ENCODE peak calls at places on chromosomes 7 and 10, in nine cellular contexts. One of them, this sample, is unnamed.

GRCh38 chr10:99235469-99235871 is at the start of gene HPSE2:
- DNase-seq in neural progenitor cell: peak
- DNase-seq in GM10248: peak
- DNase-seq in prostate gland: no peak
- DNase-seq in lower lobe of right lung: no peak
- DNase-seq in PC-3: no peak
- DNase-seq in fibroblast of lung: no peak
- DNase-seq in HFF-Myc: no peak
- DNase-seq in WTC11: no peak
- DNase-seq in this sample: no peak

GRCh38 chr7:123209786-123210185 is 10.0 kb upstream of the SLC13A1 start:
- DNase-seq in neural progenitor cell: no peak
- DNase-seq in GM10248: no peak
- DNase-seq in prostate gland: no peak
- DNase-seq in lower lobe of right lung: no peak
- DNase-seq in PC-3: no peak
- DNase-seq in fibroblast of lung: peak
- DNase-seq in HFF-Myc: no peak
- DNase-seq in WTC11: no peak
- DNase-seq in this sample: no peak

GRCh38 chr10:35420044-35420443 is 83.7 kb downstream of the CCNY start:
- DNase-seq in neural progenitor cell: no peak
- DNase-seq in GM10248: no peak
- DNase-seq in prostate gland: no peak
- DNase-seq in lower lobe of right lung: no peak
- DNase-seq in PC-3: peak
- DNase-seq in fibroblast of lung: peak
- DNase-seq in HFF-Myc: no peak
- DNase-seq in WTC11: no peak
- DNase-seq in this sample: no peak

GRCh38 chr10:129328531-129328930 is 138.5 kb upstream of the MGMT start:
- DNase-seq in neural progenitor cell: no peak
- DNase-seq in GM10248: no peak
- DNase-seq in prostate gland: no peak
- DNase-seq in lower lobe of right lung: no peak
- DNase-seq in PC-3: peak
- DNase-seq in fibroblast of lung: no peak
- DNase-seq in HFF-Myc: no peak
- DNase-seq in WTC11: no peak
- DNase-seq in this sample: no peak

GRCh38 chr10:125201108-125201524 is 40.8 kb upstream of the CTBP2 start:
- DNase-seq in neural progenitor cell: no peak
- DNase-seq in GM10248: peak
- DNase-seq in prostate gland: no peak
- DNase-seq in lower lobe of right lung: no peak
- DNase-seq in PC-3: peak
- DNase-seq in fibroblast of lung: peak
- DNase-seq in HFF-Myc: no peak
- DNase-seq in WTC11: no peak
- DNase-seq in this sample: peak

GRCh38 chr7:140674899-140675701 is 2.4 kb downstream of the ADCK2 start:
- DNase-seq in neural progenitor cell: peak
- DNase-seq in GM10248: no peak
- DNase-seq in prostate gland: no peak
- DNase-seq in lower lobe of right lung: no peak
- DNase-seq in PC-3: peak
- DNase-seq in fibroblast of lung: peak
- DNase-seq in HFF-Myc: peak
- DNase-seq in WTC11: no peak
- DNase-seq in this sample: no peak

GRCh38 chr10:43235070-43235900 is 31.6 kb downstream of the RASGEF1A start:
- DNase-seq in neural progenitor cell: no peak
- DNase-seq in GM10248: no peak
- DNase-seq in prostate gland: no peak
- DNase-seq in lower lobe of right lung: peak
- DNase-seq in PC-3: no peak
- DNase-seq in fibroblast of lung: no peak
- DNase-seq in HFF-Myc: no peak
- DNase-seq in WTC11: peak
- DNase-seq in this sample: no peak

GRCh38 chr7:102146122-102146521 is 140.5 kb upstream of the SH2B2 start:
- DNase-seq in neural progenitor cell: no peak
- DNase-seq in GM10248: no peak
- DNase-seq in prostate gland: no peak
- DNase-seq in lower lobe of right lung: no peak
- DNase-seq in PC-3: no peak
- DNase-seq in fibroblast of lung: no peak
- DNase-seq in HFF-Myc: no peak
- DNase-seq in WTC11: no peak
- DNase-seq in this sample: no peak

GRCh38 chr10:101570764-101571572 is 17.1 kb downstream of the POLL start:
- DNase-seq in neural progenitor cell: no peak
- DNase-seq in GM10248: no peak
- DNase-seq in prostate gland: no peak
- DNase-seq in lower lobe of right lung: no peak
- DNase-seq in PC-3: peak
- DNase-seq in fibroblast of lung: no peak
- DNase-seq in HFF-Myc: no peak
- DNase-seq in WTC11: no peak
- DNase-seq in this sample: no peak

GRCh38 chr10:104334561-104334960 is 3.7 kb downstream of the ITPRIP start:
- DNase-seq in neural progenitor cell: no peak
- DNase-seq in GM10248: no peak
- DNase-seq in prostate gland: no peak
- DNase-seq in lower lobe of right lung: no peak
- DNase-seq in PC-3: no peak
- DNase-seq in fibroblast of lung: no peak
- DNase-seq in HFF-Myc: no peak
- DNase-seq in WTC11: no peak
- DNase-seq in this sample: no peak

GRCh38 chr10:132984801-132985545 is 42.6 kb upstream of the CFAP46 start:
- DNase-seq in neural progenitor cell: peak
- DNase-seq in GM10248: no peak
- DNase-seq in prostate gland: no peak
- DNase-seq in lower lobe of right lung: peak
- DNase-seq in PC-3: peak
- DNase-seq in fibroblast of lung: no peak
- DNase-seq in HFF-Myc: no peak
- DNase-seq in WTC11: peak
- DNase-seq in this sample: no peak

GRCh38 chr7:34061175-34061574 is 155.8 kb downstream of the BMPER start:
- DNase-seq in neural progenitor cell: no peak
- DNase-seq in GM10248: no peak
- DNase-seq in prostate gland: no peak
- DNase-seq in lower lobe of right lung: no peak
- DNase-seq in PC-3: peak
- DNase-seq in fibroblast of lung: peak
- DNase-seq in HFF-Myc: no peak
- DNase-seq in WTC11: no peak
- DNase-seq in this sample: no peak

GRCh38 chr10:11609052-11609451 is 2.4 kb downstream of the USP6NL start:
- DNase-seq in neural progenitor cell: no peak
- DNase-seq in GM10248: no peak
- DNase-seq in prostate gland: no peak
- DNase-seq in lower lobe of right lung: no peak
- DNase-seq in PC-3: no peak
- DNase-seq in fibroblast of lung: no peak
- DNase-seq in HFF-Myc: no peak
- DNase-seq in WTC11: no peak
- DNase-seq in this sample: no peak

GRCh38 chr7:151503902-151504714 is 15.6 kb downstream of the RHEB start:
- DNase-seq in neural progenitor cell: no peak
- DNase-seq in GM10248: no peak
- DNase-seq in prostate gland: peak
- DNase-seq in lower lobe of right lung: no peak
- DNase-seq in PC-3: peak
- DNase-seq in fibroblast of lung: peak
- DNase-seq in HFF-Myc: no peak
- DNase-seq in WTC11: no peak
- DNase-seq in this sample: no peak

GRCh38 chr10:93697207-93697606 is 5.2 kb downstream of the FRA10AC1 start:
- DNase-seq in neural progenitor cell: no peak
- DNase-seq in GM10248: no peak
- DNase-seq in prostate gland: no peak
- DNase-seq in lower lobe of right lung: no peak
- DNase-seq in PC-3: no peak
- DNase-seq in fibroblast of lung: no peak
- DNase-seq in HFF-Myc: no peak
- DNase-seq in WTC11: no peak
- DNase-seq in this sample: no peak
- TF ChIP-seq CTCF in neural progenitor cell: peak
- TF ChIP-seq CTCF in GM10248: peak
- TF ChIP-seq CTCF in prostate gland: no peak
- TF ChIP-seq CTCF in lower lobe of right lung: no peak
- TF ChIP-seq CTCF in PC-3: peak
- TF ChIP-seq CTCF in fibroblast of lung: no peak
- TF ChIP-seq CTCF in HFF-Myc: no peak
- TF ChIP-seq CTCF in WTC11: no peak
- TF ChIP-seq CTCF in this sample: no peak

GRCh38 chr7:3482147-3482921 is 181.3 kb downstream of the SDK1 start:
- DNase-seq in neural progenitor cell: peak
- DNase-seq in GM10248: no peak
- DNase-seq in prostate gland: no peak
- DNase-seq in lower lobe of right lung: no peak
- DNase-seq in PC-3: peak
- DNase-seq in fibroblast of lung: peak
- DNase-seq in HFF-Myc: no peak
- DNase-seq in WTC11: peak
- DNase-seq in this sample: no peak
- TF ChIP-seq CTCF in neural progenitor cell: peak
- TF ChIP-seq CTCF in GM10248: peak
- TF ChIP-seq CTCF in prostate gland: peak
- TF ChIP-seq CTCF in lower lobe of right lung: peak
- TF ChIP-seq CTCF in PC-3: peak
- TF ChIP-seq CTCF in fibroblast of lung: no peak
- TF ChIP-seq CTCF in HFF-Myc: peak
- TF ChIP-seq CTCF in WTC11: peak
- TF ChIP-seq CTCF in this sample: no peak

GRCh38 chr10:79436066-79436849 is 9.2 kb downstream of the ZCCHC24 start:
- DNase-seq in neural progenitor cell: no peak
- DNase-seq in GM10248: no peak
- DNase-seq in prostate gland: no peak
- DNase-seq in lower lobe of right lung: no peak
- DNase-seq in PC-3: no peak
- DNase-seq in fibroblast of lung: no peak
- DNase-seq in HFF-Myc: no peak
- DNase-seq in WTC11: no peak
- DNase-seq in this sample: no peak

GRCh38 chr10:79437111-79437814 is 8.2 kb downstream of the ZCCHC24 start:
- DNase-seq in neural progenitor cell: no peak
- DNase-seq in GM10248: no peak
- DNase-seq in prostate gland: no peak
- DNase-seq in lower lobe of right lung: no peak
- DNase-seq in PC-3: peak
- DNase-seq in fibroblast of lung: peak
- DNase-seq in HFF-Myc: no peak
- DNase-seq in WTC11: no peak
- DNase-seq in this sample: no peak

GRCh38 chr10:79436850-79437103 is 8.6 kb downstream of the ZCCHC24 start:
- DNase-seq in neural progenitor cell: no peak
- DNase-seq in GM10248: no peak
- DNase-seq in prostate gland: no peak
- DNase-seq in lower lobe of right lung: no peak
- DNase-seq in PC-3: no peak
- DNase-seq in fibroblast of lung: no peak
- DNase-seq in HFF-Myc: no peak
- DNase-seq in WTC11: no peak
- DNase-seq in this sample: no peak

GRCh38 chr10:79438699-79439085 is 6.7 kb downstream of the ZCCHC24 start:
- DNase-seq in neural progenitor cell: no peak
- DNase-seq in GM10248: no peak
- DNase-seq in prostate gland: no peak
- DNase-seq in lower lobe of right lung: no peak
- DNase-seq in PC-3: no peak
- DNase-seq in fibroblast of lung: no peak
- DNase-seq in HFF-Myc: no peak
- DNase-seq in WTC11: no peak
- DNase-seq in this sample: no peak

GRCh38 chr10:79438021-79438698 is 7.3 kb downstream of the ZCCHC24 start:
- DNase-seq in neural progenitor cell: no peak
- DNase-seq in GM10248: no peak
- DNase-seq in prostate gland: no peak
- DNase-seq in lower lobe of right lung: no peak
- DNase-seq in PC-3: peak
- DNase-seq in fibroblast of lung: no peak
- DNase-seq in HFF-Myc: no peak
- DNase-seq in WTC11: no peak
- DNase-seq in this sample: no peak
- TF ChIP-seq CTCF in neural progenitor cell: peak
- TF ChIP-seq CTCF in GM10248: no peak
- TF ChIP-seq CTCF in prostate gland: no peak
- TF ChIP-seq CTCF in lower lobe of right lung: no peak
- TF ChIP-seq CTCF in PC-3: peak
- TF ChIP-seq CTCF in fibroblast of lung: peak
- TF ChIP-seq CTCF in HFF-Myc: peak
- TF ChIP-seq CTCF in WTC11: no peak
- TF ChIP-seq CTCF in this sample: no peak

GRCh38 chr10:79250259-79250658 is 97.0 kb upstream of the PPIF start:
- DNase-seq in neural progenitor cell: no peak
- DNase-seq in GM10248: no peak
- DNase-seq in prostate gland: no peak
- DNase-seq in lower lobe of right lung: peak
- DNase-seq in PC-3: no peak
- DNase-seq in fibroblast of lung: no peak
- DNase-seq in HFF-Myc: no peak
- DNase-seq in WTC11: no peak
- DNase-seq in this sample: peak

GRCh38 chr10:79254333-79255006 is 92.8 kb upstream of the PPIF start:
- DNase-seq in neural progenitor cell: no peak
- DNase-seq in GM10248: peak
- DNase-seq in prostate gland: no peak
- DNase-seq in lower lobe of right lung: no peak
- DNase-seq in PC-3: no peak
- DNase-seq in fibroblast of lung: no peak
- DNase-seq in HFF-Myc: no peak
- DNase-seq in WTC11: no peak
- DNase-seq in this sample: no peak

GRCh38 chr10:79255007-79255507 is 92.2 kb upstream of the PPIF start:
- DNase-seq in neural progenitor cell: no peak
- DNase-seq in GM10248: no peak
- DNase-seq in prostate gland: no peak
- DNase-seq in lower lobe of right lung: no peak
- DNase-seq in PC-3: no peak
- DNase-seq in fibroblast of lung: no peak
- DNase-seq in HFF-Myc: no peak
- DNase-seq in WTC11: no peak
- DNase-seq in this sample: no peak

GRCh38 chr10:79253704-79254103 is 93.6 kb upstream of the PPIF start:
- DNase-seq in neural progenitor cell: no peak
- DNase-seq in GM10248: no peak
- DNase-seq in prostate gland: no peak
- DNase-seq in lower lobe of right lung: no peak
- DNase-seq in PC-3: no peak
- DNase-seq in fibroblast of lung: no peak
- DNase-seq in HFF-Myc: no peak
- DNase-seq in WTC11: no peak
- DNase-seq in this sample: no peak

DNA sequence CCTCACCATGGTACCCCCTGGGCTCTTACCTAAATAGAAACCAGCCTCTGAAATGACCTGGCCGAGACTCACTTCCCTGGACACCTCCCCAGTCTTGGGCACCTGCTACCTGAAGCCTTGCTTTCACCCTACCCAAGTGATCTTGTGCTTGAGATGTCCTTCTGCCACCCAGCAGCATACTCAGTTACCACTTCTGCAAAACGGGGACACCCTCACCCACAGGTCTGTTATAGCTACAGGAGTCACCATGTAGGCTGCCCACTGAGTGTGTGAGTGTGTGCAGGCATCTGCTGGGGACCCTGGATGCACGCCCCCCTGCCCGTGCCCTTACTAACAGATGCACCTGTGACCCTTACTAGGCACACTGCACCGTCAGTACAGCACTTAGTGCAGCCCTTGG is 94.8 kb upstream of the PPIF start:
- DNase-seq in neural progenitor cell: no peak
- DNase-seq in GM10248: no peak
- DNase-seq in prostate gland: no peak
- DNase-seq in lower lobe of right lung: no peak
- DNase-seq in PC-3: no peak
- DNase-seq in fibroblast of lung: no peak
- DNase-seq in HFF-Myc: no peak
- DNase-seq in WTC11: no peak
- DNase-seq in this sample: no peak
- TF ChIP-seq CTCF in neural progenitor cell: no peak
- TF ChIP-seq CTCF in GM10248: no peak
- TF ChIP-seq CTCF in prostate gland: no peak
- TF ChIP-seq CTCF in lower lobe of right lung: no peak
- TF ChIP-seq CTCF in PC-3: no peak
- TF ChIP-seq CTCF in fibroblast of lung: no peak
- TF ChIP-seq CTCF in HFF-Myc: no peak
- TF ChIP-seq CTCF in WTC11: no peak
- TF ChIP-seq CTCF in this sample: no peak

This sample was measured in activated CD8-positive, alpha-beta T cell treated with anti-CD3 and anti-CD28 coated beads for 36 hours.